ENCODE peak calls at places on chromosomes 4 and X, in eight cellular contexts. B, M, E, N, F, T, U and R are unnamed samples.

GRCh38 chrX:130224810-130225209 is 43.9 kb downstream of the ZNF280C start:
- DNase-seq in B (no peak), M (peak), E (no peak), N (peak), F (no peak), T (no peak), U (no peak), R (no peak)

GRCh38 chr4:134935320-134935719 is 733.7 kb upstream of the PABPC4L start:
- DNase-seq in B (no peak), M (no peak), E (no peak), N (peak), F (peak), T (peak), U (peak), R (no peak)

GRCh38 chr4:24731448-24731847 is 63.9 kb upstream of the SOD3 start:
- DNase-seq in B (no peak), M (no peak), E (no peak), N (no peak), F (no peak), T (no peak), U (no peak), R (no peak)

GRCh38 chrX:53494427-53494826 is 60.3 kb upstream of the HSD17B10 start:
- DNase-seq in B (no peak), M (peak), E (no peak), N (peak), F (no peak), T (no peak), U (no peak), R (peak)

GRCh38 chr4:102867278-102868152 is 1.3 kb upstream of the CISD2 start:
- DNase-seq in B (no peak), M (no peak), E (no peak), N (no peak), F (no peak), T (no peak), U (no peak), R (no peak)

GRCh38 chr4:38266616-38267015 is 306.4 kb downstream of the PTTG2 start:
- DNase-seq in B (no peak), M (peak), E (no peak), N (no peak), F (no peak), T (no peak), U (no peak), R (peak)

GRCh38 chrX:68433155-68433980 is at the start of gene OPHN1:
- DNase-seq in B (no peak), M (peak), E (peak), N (peak), F (peak), T (peak), U (peak), R (peak)

GRCh38 chr4:60201052-60201673 is 999.0 kb upstream of the ADGRL3 start:
- DNase-seq in B (peak), M (peak), E (no peak), N (peak), F (peak), T (peak), U (peak), R (no peak)

GRCh38 chrX:64642482-64642881 is 247.2 kb upstream of the MTMR8 start:
- DNase-seq in B (no peak), M (no peak), E (no peak), N (no peak), F (peak), T (peak), U (peak), R (no peak)

GRCh38 chr4:26197018-26197779 is 123.6 kb upstream of the RBPJ start:
- DNase-seq in B (peak), M (peak), E (no peak), N (peak), F (no peak), T (peak), U (no peak), R (peak)

GRCh38 chr4:114601304-114602052 is 2.9 kb downstream of the UGT8 start:
- DNase-seq in B (no peak), M (no peak), E (no peak), N (no peak), F (no peak), T (no peak), U (no peak), R (no peak)

GRCh38 chr4:184064877-184065276 is 152.8 kb downstream of the ENPP6 start:
- DNase-seq in B (no peak), M (no peak), E (peak), N (no peak), F (no peak), T (peak), U (no peak), R (no peak)

GRCh38 chr4:25223770-25224375 is 10.0 kb upstream of the PI4K2B start:
- DNase-seq in B (no peak), M (peak), E (no peak), N (peak), F (peak), T (peak), U (peak), R (peak)

GRCh38 chrX:29071525-29071924 is 484.3 kb downstream of the IL1RAPL1 start:
- DNase-seq in B (peak), M (peak), E (no peak), N (no peak), F (no peak), T (no peak), U (no peak), R (peak)

GRCh38 chr4:137558951-137559350 is 26.7 kb upstream of the PCDH18 start:
- DNase-seq in B (no peak), M (peak), E (no peak), N (peak), F (no peak), T (no peak), U (no peak), R (peak)

GRCh38 chrX:43949669-43950068 is 23.5 kb downstream of the NDP start:
- DNase-seq in B (no peak), M (no peak), E (peak), N (no peak), F (peak), T (peak), U (peak), R (peak)

GRCh38 chr4:84908876-84909275 is 57.6 kb downstream of the WDFY3 start:
- DNase-seq in B (no peak), M (no peak), E (no peak), N (no peak), F (no peak), T (no peak), U (no peak), R (no peak)

GRCh38 chr4:166034965-166035364 is 161.9 kb downstream of the TLL1 start:
- DNase-seq in B (no peak), M (no peak), E (no peak), N (no peak), F (no peak), T (no peak), U (no peak), R (no peak)

GRCh38 chr4:24777528-24777927 is 17.8 kb upstream of the SOD3 start:
- DNase-seq in B (no peak), M (peak), E (no peak), N (peak), F (no peak), T (no peak), U (no peak), R (no peak)

GRCh38 chrX:45771114-45771513 is 570.4 kb upstream of the DIPK2B start:
- DNase-seq in B (peak), M (peak), E (no peak), N (peak), F (no peak), T (peak), U (no peak), R (peak)

GRCh38 chr4:89249716-89250361 is 57.8 kb downstream of the GPRIN3 start:
- DNase-seq in B (no peak), M (no peak), E (no peak), N (no peak), F (no peak), T (no peak), U (no peak), R (no peak)

GRCh38 chr4:13169731-13170130 is 314.4 kb downstream of the RAB28 start:
- DNase-seq in B (no peak), M (no peak), E (no peak), N (no peak), F (no peak), T (no peak), U (no peak), R (no peak)

DNA sequence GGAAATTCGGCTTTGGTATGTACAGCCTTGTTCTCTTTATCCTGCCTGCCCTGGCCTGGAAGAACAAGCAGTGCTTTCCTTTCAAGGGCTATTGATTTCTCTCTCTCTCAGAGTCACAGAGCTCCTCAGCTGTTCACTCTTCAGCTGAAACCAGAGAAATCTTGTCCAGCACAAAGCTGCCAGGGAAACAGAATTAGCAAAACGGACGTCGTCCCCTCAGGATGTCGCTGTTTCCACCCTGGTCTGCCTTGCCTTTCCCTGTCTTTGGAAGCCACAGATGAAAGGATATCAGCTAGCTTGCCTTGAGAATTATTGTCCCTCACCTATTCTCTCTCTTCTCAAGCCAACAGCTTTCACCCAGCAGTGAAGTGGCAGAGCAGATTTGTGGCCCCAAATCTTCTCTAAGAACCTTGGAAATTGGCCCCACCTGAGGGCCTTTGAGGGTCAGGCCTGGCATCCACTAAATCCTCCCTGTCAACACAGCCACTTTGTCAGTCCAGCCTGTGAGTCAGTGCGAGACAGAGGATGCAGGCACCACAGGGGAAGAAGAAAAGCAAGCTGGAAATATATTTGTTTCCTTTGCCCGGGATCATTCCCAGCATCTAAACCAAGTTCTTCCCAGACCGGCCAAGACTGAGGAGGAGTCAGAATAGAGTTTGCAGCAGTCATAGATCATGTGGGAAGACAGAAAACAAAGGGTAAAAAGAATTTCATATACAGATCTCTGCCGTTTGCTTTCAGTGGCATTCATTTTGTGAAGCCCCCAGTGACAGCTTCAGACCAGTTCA is 63.8 kb upstream of the MTM1 start:
- DNase-seq in B (no peak), M (peak), E (no peak), N (no peak), F (peak), T (no peak), U (no peak), R (peak)
- TF ChIP-seq CTCF in B (no peak), M (no peak), E (no peak), N (no peak), F (no peak), T (no peak), U (no peak), R (no peak)

GRCh38 chrX:119729408-119730201 is 28.8 kb upstream of the SOWAHD start:
- DNase-seq in B (no peak), M (peak), E (no peak), N (peak), F (peak), T (peak), U (peak), R (peak)
- TF ChIP-seq CTCF in B (peak), M (peak), E (peak), N (peak), F (peak), T (peak), U (peak), R (peak)

GRCh38 chr4:41364871-41365270 is 108.1 kb downstream of the UCHL1 start:
- DNase-seq in B (no peak), M (no peak), E (no peak), N (no peak), F (no peak), T (no peak), U (no peak), R (no peak)

GRCh38 chr4:41373221-41373620 is 116.5 kb downstream of the UCHL1 start:
- DNase-seq in B (no peak), M (no peak), E (no peak), N (no peak), F (no peak), T (no peak), U (no peak), R (no peak)

GRCh38 chr4:41366911-41367517 is 110.3 kb downstream of the UCHL1 start:
- DNase-seq in B (no peak), M (no peak), E (no peak), N (no peak), F (no peak), T (no peak), U (no peak), R (no peak)

GRCh38 chr4:41365726-41366125 is 109.0 kb downstream of the UCHL1 start:
- DNase-seq in B (no peak), M (no peak), E (no peak), N (no peak), F (peak), T (no peak), U (no peak), R (no peak)

DNA sequence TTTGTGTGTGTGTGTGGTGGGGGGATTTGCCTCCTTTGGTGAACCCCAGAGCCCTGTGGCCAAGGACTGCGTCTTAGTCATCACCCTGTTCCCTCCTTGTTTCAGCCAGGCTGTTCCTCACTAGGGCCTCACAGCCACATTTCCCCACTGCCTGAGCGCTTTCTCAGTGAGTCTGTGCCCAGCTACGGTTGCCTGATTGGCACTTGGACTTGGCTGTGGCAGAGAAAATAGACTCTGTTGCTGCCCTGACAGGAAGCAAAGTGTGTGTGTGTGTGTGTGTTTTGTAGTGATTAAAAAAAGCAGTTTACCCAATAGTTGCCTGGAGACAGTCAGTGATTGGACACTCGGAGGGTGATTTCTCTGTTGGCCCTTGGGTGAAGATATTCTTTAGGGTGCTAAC is 113.0 kb downstream of the UCHL1 start:
- DNase-seq in B (no peak), M (no peak), E (peak), N (peak), F (no peak), T (no peak), U (no peak), R (no peak)
- TF ChIP-seq CTCF in B (no peak), M (no peak), E (no peak), N (no peak), F (no peak), T (no peak), U (no peak), R (no peak)

GRCh38 chr4:144611850-144612249 is 34.1 kb upstream of the HHIP start:
- DNase-seq in B (no peak), M (peak), E (no peak), N (peak), F (peak), T (peak), U (peak), R (no peak)
- TF ChIP-seq CTCF in B (peak), M (peak), E (no peak), N (peak), F (peak), T (no peak), U (peak), R (peak)

GRCh38 chrX:10401239-10401638 is 219.1 kb downstream of the MID1 start:
- DNase-seq in B (no peak), M (peak), E (no peak), N (no peak), F (no peak), T (no peak), U (no peak), R (no peak)
- TF ChIP-seq CTCF in B (no peak), M (peak), E (no peak), N (no peak), F (no peak), T (no peak), U (no peak), R (no peak)

GRCh38 chr4:87006531-87007344 is 71.9 kb downstream of the AFF1 start:
- DNase-seq in B (peak), M (peak), E (peak), N (peak), F (peak), T (peak), U (peak), R (peak)
- TF ChIP-seq CTCF in B (peak), M (peak), E (peak), N (peak), F (peak), T (peak), U (no peak), R (peak)

GRCh38 chr4:33381806-33382205 is 2661.6 kb downstream of the PCDH7 start:
- DNase-seq in B (no peak), M (no peak), E (no peak), N (no peak), F (no peak), T (no peak), U (no peak), R (no peak)

GRCh38 chr4:33390977-33391376 is 2670.8 kb downstream of the PCDH7 start:
- DNase-seq in B (no peak), M (no peak), E (no peak), N (no peak), F (no peak), T (no peak), U (no peak), R (no peak)

DNA sequence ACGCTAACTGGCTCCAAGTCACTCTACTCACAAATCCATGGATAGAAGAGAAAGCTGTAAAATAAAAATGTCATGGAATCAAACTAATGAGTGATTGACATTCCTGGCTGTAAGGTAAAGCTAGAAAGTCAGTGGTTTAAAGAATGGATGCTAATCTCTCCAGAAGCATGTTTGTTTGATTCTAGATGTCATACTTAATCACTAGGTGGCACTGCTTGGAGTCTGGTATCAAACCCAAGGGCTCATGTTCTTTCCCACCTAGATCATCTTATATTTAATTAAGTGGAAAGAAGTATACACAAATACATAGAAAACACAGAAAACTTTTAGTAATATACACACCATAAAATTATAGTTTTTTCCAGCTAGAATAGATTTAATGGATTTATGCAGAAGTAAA is 2666.6 kb downstream of the PCDH7 start:
- DNase-seq in B (no peak), M (peak), E (no peak), N (peak), F (no peak), T (no peak), U (no peak), R (no peak)
- TF ChIP-seq CTCF in B (peak), M (peak), E (no peak), N (peak), F (peak), T (no peak), U (no peak), R (no peak)